ENCODE peak calls at places on chromosomes 1 and 21, in four cellular contexts. D is NCI-H1436 treated with DMSO at 0.1 percent for 48 hours, N is naive B cell, A is HTR-8/SVneo. S is an unnamed sample.

GRCh38 chr1:234647758-234648157 is 37.8 kb upstream of the IRF2BP2 start:
- DNase-seq in D (no peak), A (no peak), N (no peak), S (no peak)

GRCh38 chr1:65791860-65792670 is 630 bp upstream of the PDE4B start:
- DNase-seq in A (no peak), D (no peak), N (no peak), S (no peak)

GRCh38 chr1:228410015-228410414 is 3.4 kb upstream of the TRIM11 start:
- DNase-seq in N (no peak), A (no peak), D (no peak), S (no peak)

GRCh38 chr1:190178827-190179226 is 298.8 kb downstream of the BRINP3 start:
- DNase-seq in D (no peak), A (no peak), N (no peak), S (no peak)

GRCh38 chr1:90313756-90314155 is 318.8 kb downstream of the ZNF326 start:
- DNase-seq in N (no peak), A (no peak), D (no peak), S (no peak)

GRCh38 chr1:31668303-31668883 is 23.7 kb upstream of the PEF1 start:
- DNase-seq in D (no peak), A (no peak), N (no peak), S (no peak)

GRCh38 chr1:34619256-34619655 is 135.6 kb upstream of the GJB5 start:
- DNase-seq in D (no peak), N (no peak), A (no peak), S (no peak)

GRCh38 chr1:182713492-182713891 is 29.1 kb upstream of the RGS8 start:
- DNase-seq in N (no peak), A (no peak), D (no peak), S (no peak)

GRCh38 chr1:38000529-38001453 is 4.5 kb downstream of the FHL3 start:
- DNase-seq in N (no peak), A (no peak), D (no peak), S (no peak)

GRCh38 chr1:18927654-18928272 is 25.4 kb upstream of the ALDH4A1 start:
- DNase-seq in A (no peak), N (peak; percentile 63), D (no peak), S (no peak)

GRCh38 chr1:58065520-58065919 is 481.0 kb downstream of the OMA1 start:
- DNase-seq in D (no peak), A (no peak), N (no peak), S (no peak)

GRCh38 chr1:46315669-46316403 is 12.3 kb downstream of the UQCRH start:
- DNase-seq in D (no peak), A (no peak), N (no peak), S (no peak)

GRCh38 chr1:29390491-29391361 is 154.4 kb downstream of the PTPRU start:
- DNase-seq in N (no peak), D (no peak), A (no peak), S (no peak)

GRCh38 chr21:31667141-31667540 is 7.6 kb downstream of the SOD1 start:
- DNase-seq in D (no peak), N (no peak), A (no peak), S (no peak)

GRCh38 chr1:184974086-184974836 is at the start of gene NIBAN1:
- DNase-seq in N (peak; percentile 33), D (no peak), A (peak; percentile 51), S (peak; percentile 54)

GRCh38 chr1:203632941-203633340 is 6.3 kb downstream of the ATP2B4 start:
- DNase-seq in N (no peak), A (no peak), D (no peak), S (no peak)

GRCh38 chr1:192660613-192661012 is 24.7 kb downstream of the RGS13 start:
- DNase-seq in A (no peak), N (no peak), D (no peak), S (no peak)

GRCh38 chr1:18723206-18723605 is 92.6 kb downstream of the PAX7 start:
- DNase-seq in A (no peak), N (no peak), D (no peak), S (no peak)

GRCh38 chr1:15578921-15579682 is 5.7 kb downstream of the AGMAT start:
- DNase-seq in D (no peak), N (peak; percentile 41), A (no peak), S (peak; percentile 61)

GRCh38 chr1:87598429-87598828 is 269.7 kb downstream of the LMO4 start:
- DNase-seq in D (no peak), A (no peak), N (no peak), S (no peak)

GRCh38 chr1:7230896-7231210 is 445.6 kb downstream of the CAMTA1 start:
- DNase-seq in A (no peak), N (no peak), D (no peak), S (no peak)

GRCh38 chr21:15260604-15261003 is 195.8 kb upstream of the NRIP1 start:
- DNase-seq in D (no peak), A (no peak), N (no peak), S (no peak)

GRCh38 chr1:151013518-151013917 is 5.3 kb downstream of the PRUNE1 start:
- DNase-seq in A (no peak), D (no peak), N (no peak), S (no peak)

GRCh38 chr21:32771134-32771523 is 426 bp downstream of the PAXBP1 start:
- DNase-seq in A (peak; percentile 37), N (no peak), D (no peak), S (peak; percentile 54)

GRCh38 chr1:36520056-36520455 is 37.3 kb upstream of the CSF3R start:
- DNase-seq in A (no peak), N (no peak), D (no peak), S (no peak)

GRCh38 chr21:24045775-24046215 is 1561.5 kb downstream of the MRPL39 start:
- DNase-seq in A (peak; percentile 67), D (no peak), N (no peak), S (no peak)

GRCh38 chr21:33971492-33972013 is 55.9 kb upstream of the ATP5PO start:
- DNase-seq in D (no peak), N (no peak), A (no peak), S (no peak)

GRCh38 chr1:23558140-23558871 is 995 bp downstream of the ID3 start:
- DNase-seq in D (no peak), N (no peak), A (no peak), S (no peak)

GRCh38 chr21:16534408-16535099 is 804.8 kb downstream of the USP25 start:
- DNase-seq in D (no peak), A (no peak), N (no peak), S (no peak)

GRCh38 chr1:44359234-44359937 is 4.3 kb upstream of the ERI3 start:
- DNase-seq in A (no peak), N (no peak), D (no peak), S (no peak)

GRCh38 chr1:239566074-239566473 is 179.7 kb downstream of the CHRM3 start:
- DNase-seq in D (no peak), A (no peak), N (no peak), S (no peak)

GRCh38 chr1:47474278-47475193 is 36.7 kb downstream of the FOXD2 start:
- DNase-seq in N (no peak), D (no peak), A (no peak), S (no peak)

GRCh38 chr1:41318135-41318534 is 43.1 kb upstream of the FOXO6 start:
- DNase-seq in N (no peak), A (no peak), D (no peak), S (no peak)